ENCODE peak calls at places on chromosomes 6 and 20, in eight cellular contexts. One of them, this sample, is unnamed.

GRCh38 chr6:19380287-19380686 is 456.9 kb upstream of the ID4 start:
- DNase-seq in tibial artery: no peak
- DNase-seq in neural progenitor cell: no peak
- DNase-seq in heart left ventricle: no peak
- DNase-seq in Peyer's patch: no peak
- DNase-seq in cardiac muscle cell: no peak
- DNase-seq in GM12878: no peak
- DNase-seq in lower lobe of right lung: no peak
- DNase-seq in this sample: no peak

GRCh38 chr6:79964607-79965081 is 17.3 kb upstream of the ELOVL4 start:
- DNase-seq in tibial artery: no peak
- DNase-seq in lower lobe of right lung: no peak
- DNase-seq in neural progenitor cell: no peak
- DNase-seq in heart left ventricle: no peak
- DNase-seq in GM12878: no peak
- DNase-seq in cardiac muscle cell: no peak
- DNase-seq in Peyer's patch: no peak
- DNase-seq in this sample: no peak

GRCh38 chr6:50817638-50817950 is 1.1 kb upstream of the TFAP2B start:
- DNase-seq in lower lobe of right lung: no peak
- DNase-seq in neural progenitor cell: no peak
- DNase-seq in Peyer's patch: no peak
- DNase-seq in GM12878: no peak
- DNase-seq in tibial artery: no peak
- DNase-seq in cardiac muscle cell: no peak
- DNase-seq in heart left ventricle: no peak
- DNase-seq in this sample: no peak

GRCh38 chr6:41901882-41902519 is 6.8 kb upstream of the USP49 start:
- DNase-seq in neural progenitor cell: peak; percentile 16
- DNase-seq in tibial artery: no peak
- DNase-seq in lower lobe of right lung: no peak
- DNase-seq in Peyer's patch: peak; percentile 48
- DNase-seq in cardiac muscle cell: no peak
- DNase-seq in GM12878: no peak
- DNase-seq in heart left ventricle: no peak
- DNase-seq in this sample: no peak

GRCh38 chr20:699811-700338 is 24.3 kb upstream of the SCRT2 start:
- DNase-seq in cardiac muscle cell: peak; percentile 74
- DNase-seq in lower lobe of right lung: no peak
- DNase-seq in heart left ventricle: peak; percentile 84
- DNase-seq in neural progenitor cell: peak; percentile 55
- DNase-seq in GM12878: no peak
- DNase-seq in tibial artery: peak; percentile 63
- DNase-seq in Peyer's patch: no peak
- DNase-seq in this sample: no peak

GRCh38 chr6:7108196-7108963 is 619 bp downstream of the RREB1 start:
- DNase-seq in Peyer's patch: peak; percentile 50
- DNase-seq in GM12878: no peak
- DNase-seq in cardiac muscle cell: peak; percentile 81
- DNase-seq in tibial artery: peak; percentile 84
- DNase-seq in heart left ventricle: peak; percentile 75
- DNase-seq in neural progenitor cell: peak; percentile 77
- DNase-seq in lower lobe of right lung: peak; percentile 77
- DNase-seq in this sample: peak; percentile 74

GRCh38 chr20:8602389-8603116 is 466.3 kb upstream of the PLCB4 start:
- DNase-seq in Peyer's patch: no peak
- DNase-seq in neural progenitor cell: no peak
- DNase-seq in GM12878: peak; percentile 69
- DNase-seq in tibial artery: no peak
- DNase-seq in lower lobe of right lung: no peak
- DNase-seq in cardiac muscle cell: no peak
- DNase-seq in heart left ventricle: no peak
- DNase-seq in this sample: no peak

GRCh38 chr6:150177260-150178246 is 34.7 kb downstream of the PPP1R14C start:
- DNase-seq in neural progenitor cell: no peak
- DNase-seq in lower lobe of right lung: no peak
- DNase-seq in Peyer's patch: no peak
- DNase-seq in tibial artery: no peak
- DNase-seq in heart left ventricle: peak; percentile 87
- DNase-seq in cardiac muscle cell: peak; percentile 88
- DNase-seq in GM12878: no peak
- DNase-seq in this sample: no peak

GRCh38 chr6:149271348-149272340 is 45.9 kb upstream of the TAB2 start:
- DNase-seq in cardiac muscle cell: no peak
- DNase-seq in lower lobe of right lung: peak; percentile 58
- DNase-seq in tibial artery: no peak
- DNase-seq in Peyer's patch: peak; percentile 87
- DNase-seq in neural progenitor cell: no peak
- DNase-seq in heart left ventricle: no peak
- DNase-seq in GM12878: peak; percentile 65
- DNase-seq in this sample: no peak

GRCh38 chr6:41653642-41654432 is 15.6 kb downstream of the MDFI start:
- DNase-seq in Peyer's patch: no peak
- DNase-seq in neural progenitor cell: no peak
- DNase-seq in GM12878: no peak
- DNase-seq in cardiac muscle cell: no peak
- DNase-seq in lower lobe of right lung: peak; percentile 19
- DNase-seq in heart left ventricle: no peak
- DNase-seq in tibial artery: no peak
- DNase-seq in this sample: no peak

DNA sequence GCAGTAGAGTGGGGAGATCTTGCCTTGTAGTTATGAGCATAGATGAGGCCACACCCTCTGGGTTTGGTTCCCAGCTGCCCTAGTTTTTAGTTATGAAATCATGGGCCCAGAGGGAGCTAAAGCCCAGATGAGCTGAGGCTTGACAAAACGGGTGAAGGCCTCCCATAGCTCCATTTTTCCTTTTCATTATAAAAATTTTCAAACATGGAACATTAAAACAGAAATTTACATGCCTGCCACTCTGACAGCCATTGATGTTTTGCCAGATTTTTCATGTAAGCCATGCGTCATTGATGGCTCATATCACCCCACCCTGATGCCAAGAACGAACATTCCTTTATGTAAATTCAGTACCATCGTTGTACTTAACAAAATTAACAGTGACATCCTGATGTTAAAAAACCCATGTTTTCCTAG is 67.9 kb downstream of the IGF2R start:
- DNase-seq in GM12878: no peak
- DNase-seq in Peyer's patch: no peak
- DNase-seq in tibial artery: no peak
- DNase-seq in neural progenitor cell: no peak
- DNase-seq in lower lobe of right lung: no peak
- DNase-seq in cardiac muscle cell: no peak
- DNase-seq in heart left ventricle: no peak
- DNase-seq in this sample: no peak
- H3K4me3 ChIP-seq in GM12878: no peak overlapping the region
- H3K4me3 ChIP-seq in Peyer's patch: no peak overlapping the region
- H3K4me3 ChIP-seq in tibial artery: no peak overlapping the region
- H3K4me3 ChIP-seq in neural progenitor cell: no peak overlapping the region
- H3K4me3 ChIP-seq in lower lobe of right lung: no peak overlapping the region
- H3K4me3 ChIP-seq in cardiac muscle cell: no peak overlapping the region
- H3K4me3 ChIP-seq in heart left ventricle: no peak overlapping the region
- H3K4me3 ChIP-seq in this sample: no peak overlapping the region

DNA sequence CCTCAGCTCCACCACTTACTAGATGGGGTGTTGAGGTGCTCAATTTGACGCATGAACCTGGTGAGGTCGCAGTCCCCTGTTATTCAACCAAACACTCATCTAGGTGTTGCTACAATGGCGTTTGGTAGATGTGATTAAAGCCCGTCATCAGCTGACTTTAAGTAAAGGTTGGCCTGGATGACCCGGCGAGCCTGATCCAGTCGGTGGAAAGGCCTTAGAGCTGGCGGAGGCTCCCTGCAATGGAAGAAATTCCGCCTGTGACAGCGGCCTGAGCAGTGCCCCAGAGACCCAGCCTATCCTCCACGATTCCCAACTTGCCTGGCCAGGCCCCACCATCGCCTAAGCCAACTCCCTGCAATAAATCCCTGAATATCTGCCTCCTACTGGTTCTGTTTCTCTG is 171.4 kb downstream of the BMP7 start:
- DNase-seq in cardiac muscle cell: peak; percentile 43
- DNase-seq in neural progenitor cell: no peak
- DNase-seq in Peyer's patch: no peak
- DNase-seq in tibial artery: no peak
- DNase-seq in heart left ventricle: peak; percentile 9
- DNase-seq in GM12878: no peak
- DNase-seq in lower lobe of right lung: peak; percentile 26
- DNase-seq in this sample: no peak
- H3K4me1 ChIP-seq in cardiac muscle cell: no peaks in the 10 kb centered on the region
- H3K4me1 ChIP-seq in neural progenitor cell: peaks cover 10% of the 10 kb centered on the region
- H3K4me1 ChIP-seq in Peyer's patch: no peaks in the 10 kb centered on the region
- H3K4me1 ChIP-seq in tibial artery: no peaks in the 10 kb centered on the region
- H3K4me1 ChIP-seq in heart left ventricle: no peaks in the 10 kb centered on the region
- H3K4me1 ChIP-seq in GM12878: no peaks in the 10 kb centered on the region
- H3K4me1 ChIP-seq in lower lobe of right lung: peaks cover under 1% of the 10 kb centered on the region
- H3K4me1 ChIP-seq in this sample: no peaks in the 10 kb centered on the region

GRCh38 chr6:90678049-90678779 is 91.3 kb upstream of the MAP3K7 start:
- DNase-seq in neural progenitor cell: no peak
- DNase-seq in tibial artery: no peak
- DNase-seq in Peyer's patch: no peak
- DNase-seq in lower lobe of right lung: no peak
- DNase-seq in heart left ventricle: no peak
- DNase-seq in cardiac muscle cell: peak; percentile 90
- DNase-seq in GM12878: no peak
- DNase-seq in this sample: no peak

GRCh38 chr6:90681863-90682262 is 95.0 kb upstream of the MAP3K7 start:
- DNase-seq in heart left ventricle: no peak
- DNase-seq in tibial artery: no peak
- DNase-seq in neural progenitor cell: no peak
- DNase-seq in lower lobe of right lung: no peak
- DNase-seq in Peyer's patch: no peak
- DNase-seq in GM12878: no peak
- DNase-seq in cardiac muscle cell: no peak
- DNase-seq in this sample: no peak

GRCh38 chr6:90676516-90676915 is 89.6 kb upstream of the MAP3K7 start:
- DNase-seq in tibial artery: no peak
- DNase-seq in GM12878: no peak
- DNase-seq in neural progenitor cell: peak; percentile 16
- DNase-seq in heart left ventricle: no peak
- DNase-seq in cardiac muscle cell: no peak
- DNase-seq in Peyer's patch: no peak
- DNase-seq in lower lobe of right lung: no peak
- DNase-seq in this sample: no peak

DNA sequence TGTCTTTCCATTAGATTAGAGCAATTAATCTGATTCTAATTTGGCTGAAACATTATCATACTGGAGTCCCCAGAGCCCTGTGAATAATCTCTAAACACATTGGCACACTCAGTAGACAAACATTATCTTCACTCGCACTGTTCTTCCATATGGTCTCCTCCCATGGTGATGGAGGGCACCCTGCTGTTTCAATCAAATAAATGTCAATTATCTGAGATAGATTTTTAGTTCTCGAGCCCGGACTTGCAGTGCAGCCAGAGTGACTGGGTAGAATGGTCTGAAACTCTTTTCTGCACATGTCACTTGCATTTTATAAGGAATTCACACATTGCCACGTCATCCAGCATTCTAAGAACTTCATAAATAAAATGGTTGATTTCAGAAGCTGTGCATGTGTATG is 90.6 kb upstream of the MAP3K7 start:
- DNase-seq in cardiac muscle cell: no peak
- DNase-seq in GM12878: no peak
- DNase-seq in lower lobe of right lung: no peak
- DNase-seq in tibial artery: no peak
- DNase-seq in heart left ventricle: no peak
- DNase-seq in Peyer's patch: no peak
- DNase-seq in neural progenitor cell: no peak
- DNase-seq in this sample: no peak
- H3K9me3 ChIP-seq in cardiac muscle cell: no peaks in the 10 kb centered on the region
- H3K9me3 ChIP-seq in GM12878: no peaks in the 10 kb centered on the region
- H3K9me3 ChIP-seq in lower lobe of right lung: no peaks in the 10 kb centered on the region
- H3K9me3 ChIP-seq in tibial artery: no peaks in the 10 kb centered on the region
- H3K9me3 ChIP-seq in heart left ventricle: no peaks in the 10 kb centered on the region
- H3K9me3 ChIP-seq in Peyer's patch: no peaks in the 10 kb centered on the region
- H3K9me3 ChIP-seq in neural progenitor cell: no peaks in the 10 kb centered on the region
- H3K9me3 ChIP-seq in this sample: no peaks in the 10 kb centered on the region

GRCh38 chr6:29925341-29926080 is 16.8 kb upstream of the HLA-A start:
- DNase-seq in Peyer's patch: no peak
- DNase-seq in neural progenitor cell: no peak
- DNase-seq in heart left ventricle: no peak
- DNase-seq in GM12878: no peak
- DNase-seq in cardiac muscle cell: no peak
- DNase-seq in tibial artery: no peak
- DNase-seq in lower lobe of right lung: no peak
- DNase-seq in this sample: no peak
- H3K4me3 ChIP-seq in Peyer's patch: peak overlapping the region; percentile 73
- H3K4me3 ChIP-seq in neural progenitor cell: no peak overlapping the region
- H3K4me3 ChIP-seq in heart left ventricle: peak overlapping the region; percentile 82
- H3K4me3 ChIP-seq in GM12878: peak overlapping the region; percentile 72
- H3K4me3 ChIP-seq in cardiac muscle cell: no peak overlapping the region
- H3K4me3 ChIP-seq in tibial artery: no peak overlapping the region
- H3K4me3 ChIP-seq in lower lobe of right lung: peak overlapping the region; percentile 77
- H3K4me3 ChIP-seq in this sample: no peak overlapping the region